ENCODE peak calls at places on chromosomes 11 and 22, in six cellular contexts. G, T, D, B, N and Z are unnamed samples.

GRCh38 chr22:43600265-43600664 is 188.5 kb downstream of the MPPED1 start:
- DNase-seq in T (no peak), D (no peak), B (no peak), N (no peak), G (no peak), Z (no peak)

GRCh38 chr22:30318773-30319419 is 7.8 kb downstream of the TBC1D10A start:
- DNase-seq in N (no peak), G (no peak), D (no peak), B (no peak), T (no peak), Z (no peak)

GRCh38 chr22:44172370-44173108 is 8.2 kb upstream of the PARVG start:
- DNase-seq in D (peak; percentile 68), G (no peak), B (no peak), T (no peak), N (no peak), Z (peak; percentile 27)

GRCh38 chr11:116777056-116777455 is 4.3 kb upstream of the BUD13 start:
- DNase-seq in N (no peak), T (no peak), B (no peak), D (no peak), G (no peak), Z (no peak)

GRCh38 chr11:59678118-59678812 is 9.4 kb upstream of the PATL1 start:
- DNase-seq in G (no peak), D (no peak), B (no peak), T (no peak), N (no peak), Z (no peak)

GRCh38 chr11:45332486-45332934 is 46.4 kb upstream of the SYT13 start:
- DNase-seq in B (no peak), N (no peak), D (no peak), G (peak; percentile 29), T (no peak), Z (peak; percentile 18)

GRCh38 chr11:64638017-64638664 is 47.1 kb downstream of the SLC22A12 start:
- DNase-seq in G (no peak), B (no peak), T (no peak), N (no peak), D (no peak), Z (no peak)

GRCh38 chr11:128867277-128867676 is at the start of gene KCNJ1:
- DNase-seq in N (no peak), B (no peak), G (no peak), T (no peak), D (no peak), Z (no peak)

GRCh38 chr11:12287374-12288211 is 89.8 kb upstream of the PARVA start:
- DNase-seq in B (no peak), D (peak; percentile 81), N (peak; percentile 94), G (no peak), T (peak; percentile 38), Z (no peak)

GRCh38 chr22:23677701-23677995 is 13.2 kb upstream of the RGL4 start:
- DNase-seq in B (no peak), N (no peak), G (no peak), T (no peak), D (no peak), Z (no peak)

GRCh38 chr11:72574046-72574445 is 100.2 kb downstream of the PDE2A start:
- DNase-seq in N (no peak), D (no peak), G (no peak), T (no peak), B (no peak), Z (no peak)

GRCh38 chr11:76216536-76217326 is 10.4 kb upstream of the WNT11 start:
- DNase-seq in D (no peak), T (no peak), N (no peak), B (no peak), G (no peak), Z (no peak)

GRCh38 chr11:97143463-97143862 is 753.6 kb downstream of the JRKL start:
- DNase-seq in T (no peak), N (no peak), B (no peak), D (no peak), G (no peak), Z (no peak)

GRCh38 chr11:114827043-114827442 is 148.7 kb downstream of the NXPE2 start:
- DNase-seq in T (no peak), D (no peak), G (no peak), B (no peak), N (no peak), Z (no peak)

GRCh38 chr22:46815896-46816721 is 53.7 kb downstream of the TBC1D22A start:
- DNase-seq in N (peak; percentile 16), B (no peak), T (no peak), G (no peak), D (no peak), Z (no peak)

GRCh38 chr11:12223771-12224536 is 113.6 kb downstream of the MICAL2 start:
- DNase-seq in G (no peak), D (no peak), B (no peak), T (no peak), N (no peak), Z (no peak)

GRCh38 chr11:126332221-126332711 is 23.2 kb upstream of the ST3GAL4 start:
- DNase-seq in T (no peak), N (peak; percentile 45), G (no peak), D (peak; percentile 82), B (no peak), Z (no peak)

GRCh38 chr22:40261783-40262182 is 84.1 kb downstream of the TNRC6B start:
- DNase-seq in B (no peak), G (no peak), D (no peak), T (no peak), N (no peak), Z (no peak)

GRCh38 chr11:61061081-61061826 is 41.0 kb upstream of the CD5 start:
- DNase-seq in G (peak; percentile 64), N (no peak), D (no peak), T (no peak), B (peak; percentile 55), Z (no peak)

GRCh38 chr11:69497221-69497787 is 15.8 kb downstream of the LINC01488 start:
- DNase-seq in T (no peak), D (peak; percentile 86), G (no peak), B (no peak), N (peak; percentile 60), Z (peak; percentile 13)

GRCh38 chr11:111452146-111452545 is 60.0 kb downstream of the BTG4 start:
- DNase-seq in D (no peak), B (no peak), N (no peak), T (no peak), G (no peak), Z (no peak)

GRCh38 chr11:88231894-88232482 is 56.7 kb upstream of the RAB38 start:
- DNase-seq in T (peak; percentile 9), N (no peak), D (no peak), G (peak; percentile 7), B (no peak), Z (no peak)

GRCh38 chr11:61080526-61080925 is 21.8 kb upstream of the CD5 start:
- DNase-seq in N (no peak), T (no peak), B (no peak), D (no peak), G (no peak), Z (no peak)

GRCh38 chr11:103183981-103184592 is 74.9 kb downstream of the DYNC2H1 start:
- DNase-seq in D (no peak), T (no peak), N (no peak), G (no peak), B (no peak), Z (no peak)

GRCh38 chr22:37911273-37911672 is 5.2 kb downstream of the MICALL1 start:
- DNase-seq in N (no peak), B (no peak), G (no peak), T (no peak), D (no peak), Z (no peak)

GRCh38 chr11:8593935-8594909 is at the start of gene STK33:
- DNase-seq in T (no peak), N (no peak), D (peak; percentile 51), B (no peak), G (peak; percentile 16), Z (no peak)

GRCh38 chr11:67352546-67353316 is 615 bp downstream of the POLD4 start:
- DNase-seq in D (peak; percentile 64), B (no peak), G (no peak), T (no peak), N (no peak), Z (no peak)

GRCh38 chr22:26811717-26811992 is 154.3 kb downstream of the MIAT start:
- DNase-seq in T (no peak), G (no peak), D (no peak), N (no peak), B (no peak), Z (no peak)

GRCh38 chr11:46335271-46335670 is 12.0 kb upstream of the DGKZ start:
- DNase-seq in N (no peak), G (no peak), D (no peak), T (no peak), B (no peak), Z (no peak)

GRCh38 chr11:418343-419247 is 3.8 kb upstream of the SIGIRR start:
- DNase-seq in D (peak; percentile 16), T (no peak), G (no peak), B (no peak), N (no peak), Z (no peak)

GRCh38 chr22:38474003-38474607 is 6.2 kb downstream of the KDELR3 start:
- DNase-seq in T (no peak), N (no peak), G (no peak), B (no peak), D (no peak), Z (no peak)

GRCh38 chr11:124297921-124298320 is 15.8 kb downstream of the OR8D1 start:
- DNase-seq in B (no peak), D (no peak), G (no peak), N (no peak), T (no peak), Z (no peak)

GRCh38 chr22:37304595-37305343 is 22.5 kb downstream of the CYTH4 start:
- DNase-seq in N (no peak), G (no peak), B (no peak), T (no peak), D (peak; percentile 13), Z (no peak)

GRCh38 chr11:59669611-59670009 is 773 bp upstream of the PATL1 start:
- DNase-seq in B (no peak), N (no peak), G (no peak), T (no peak), D (peak; percentile 33), Z (no peak)